ENCODE peak calls at places on chromosomes 2 and 18, in seven cellular contexts. Z is LNCaP clone FGC, T is AG10803, H is heart left ventricle, X is kidney, L is suprapubic skin, C is lower lobe of right lung. V is an unnamed sample.
A peak's percentile ranks its signal among the peaks of the same experiment; 100 is the strongest.

GRCh38 chr18:43013489-43013888 is 102.0 kb downstream of the RIT2 start:
- DNase-seq in Z (no peak), T (no peak), H (no peak), X (no peak), L (no peak), C (no peak), V (no peak)

GRCh38 chr2:18516112-18516511 is 44.3 kb downstream of the RDH14 start:
- DNase-seq in Z (no peak), T (peak; percentile 63), H (no peak), X (no peak), L (no peak), C (no peak), V (peak; percentile 29)

GRCh38 chr2:3728104-3729054 is 25.0 kb downstream of the DCDC2C start:
- DNase-seq in Z (peak; percentile 15), T (peak; percentile 36), H (no peak), X (no peak), L (no peak), C (no peak), V (peak; percentile 26)

GRCh38 chr2:205557873-205558272 is 124.4 kb upstream of the NRP2 start:
- DNase-seq in Z (no peak), T (no peak), H (no peak), X (no peak), L (no peak), C (no peak), V (no peak)

GRCh38 chr2:240968731-240969624 is 29.4 kb upstream of the SNED1 start:
- DNase-seq in Z (no peak), T (no peak), H (no peak), X (peak; percentile 81), L (no peak), C (peak; percentile 45), V (peak; percentile 44)

GRCh38 chr2:187575081-187576067 is 21.1 kb upstream of the TFPI start:
- DNase-seq in Z (no peak), T (peak; percentile 63), H (no peak), X (no peak), L (no peak), C (no peak), V (peak; percentile 6)

GRCh38 chr2:39202639-39203369 is 41.0 kb downstream of the CDKL4 start:
- DNase-seq in Z (no peak), T (no peak), H (no peak), X (no peak), L (no peak), C (no peak), V (no peak)

GRCh38 chr2:84901593-84902120 is 3.8 kb upstream of the TMSB10 start:
- DNase-seq in Z (no peak), T (peak; percentile 98), H (no peak), X (no peak), L (no peak), C (no peak), V (peak; percentile 96)

GRCh38 chr2:7083580-7084509 is 166.6 kb downstream of the RNF144A start:
- DNase-seq in Z (no peak), T (peak; percentile 20), H (no peak), X (no peak), L (no peak), C (no peak), V (peak; percentile 4)

GRCh38 chr2:235305678-235306077 is 188.2 kb upstream of the AGAP1 start:
- DNase-seq in Z (no peak), T (no peak), H (no peak), X (no peak), L (no peak), C (no peak), V (no peak)

GRCh38 chr2:169891593-169892298 is 64.5 kb downstream of the UBR3 start:
- DNase-seq in Z (peak; percentile 44), T (peak; percentile 16), H (no peak), X (no peak), L (no peak), C (no peak), V (peak; percentile 16)

GRCh38 chr2:2101924-2102323 is 229.2 kb downstream of the MYT1L start:
- DNase-seq in Z (no peak), T (no peak), H (no peak), X (no peak), L (no peak), C (no peak), V (no peak)

GRCh38 chr2:187117483-187117882 is 268.5 kb upstream of the ZSWIM2 start:
- DNase-seq in Z (no peak), T (no peak), H (no peak), X (no peak), L (no peak), C (no peak), V (no peak)

GRCh38 chr2:193101591-193101990 is 906.9 kb upstream of the TMEFF2 start:
- DNase-seq in Z (no peak), T (no peak), H (no peak), X (peak; percentile 18), L (no peak), C (peak; percentile 11), V (no peak)

GRCh38 chr18:32754508-32755263 is 18.1 kb downstream of the KLHL14 start:
- DNase-seq in Z (no peak), T (no peak), H (no peak), X (no peak), L (no peak), C (no peak), V (no peak)

GRCh38 chr18:44716697-44717163 is 36.0 kb downstream of the SETBP1 start:
- DNase-seq in Z (no peak), T (no peak), H (no peak), X (no peak), L (no peak), C (no peak), V (no peak)

GRCh38 chr2:69642709-69643601 is 584 bp downstream of the AAK1 start:
- DNase-seq in Z (no peak), T (peak; percentile 82), H (peak; percentile 41), X (peak; percentile 86), L (no peak), C (peak; percentile 67), V (peak; percentile 92)

GRCh38 chr2:96209011-96209728 is 543 bp upstream of the STARD7 start:
- DNase-seq in Z (no peak), T (no peak), H (no peak), X (no peak), L (no peak), C (no peak), V (no peak)

GRCh38 chr2:217451634-217452033 is 551.2 kb downstream of the TNS1 start:
- DNase-seq in Z (no peak), T (peak; percentile 15), H (no peak), X (no peak), L (no peak), C (no peak), V (peak; percentile 37)

GRCh38 chr18:49371786-49372185 is 88.7 kb downstream of the DYM start:
- DNase-seq in Z (no peak), T (peak; percentile 70), H (no peak), X (no peak), L (no peak), C (no peak), V (no peak)

GRCh38 chr2:201680743-201681142 is 17.7 kb downstream of the MPP4 start:
- DNase-seq in Z (no peak), T (no peak), H (no peak), X (no peak), L (no peak), C (no peak), V (no peak)
- TF ChIP-seq CTCF in Z (peak; percentile 27), T (peak; percentile 34), H (no peak), X (no peak), L (no peak), C (peak; percentile 23), V (no peak)

DNA sequence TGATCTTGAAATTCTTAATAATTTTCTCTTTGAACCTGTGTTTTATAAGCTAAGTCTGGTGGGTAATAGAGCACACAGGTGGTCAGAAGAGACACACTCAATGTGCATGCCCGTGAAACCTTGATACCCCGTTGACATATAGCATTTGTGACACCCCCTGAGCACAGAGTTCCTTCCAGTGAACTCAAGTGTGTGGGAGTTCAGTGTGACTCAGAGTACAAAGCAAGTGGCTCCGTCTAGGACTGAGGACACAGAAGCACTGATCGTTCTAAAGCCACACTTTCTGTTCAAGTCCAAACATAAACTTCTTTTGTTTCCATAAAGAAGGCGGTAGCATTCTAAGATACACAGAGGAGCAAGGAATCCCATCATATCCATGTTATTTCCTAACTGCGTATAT is 523.6 kb downstream of the PID1 start:
- DNase-seq in Z (no peak), T (no peak), H (no peak), X (no peak), L (no peak), C (no peak), V (peak; percentile 10)
- H3K4me3 ChIP-seq in Z (no peak overlapping the region), T (no peak overlapping the region), H (no peak overlapping the region), X (no peak overlapping the region), L (no peak overlapping the region), C (peak overlapping the region; percentile 10), V (no peak overlapping the region)

GRCh38 chr2:19649785-19650380 is 251.9 kb downstream of the TTC32 start:
- DNase-seq in Z (no peak), T (peak; percentile 99), H (peak; percentile 33), X (no peak), L (no peak), C (no peak), V (peak; percentile 98)

GRCh38 chr2:19646987-19647386 is 254.8 kb downstream of the TTC32 start:
- DNase-seq in Z (no peak), T (no peak), H (no peak), X (no peak), L (no peak), C (no peak), V (no peak)

GRCh38 chr2:19648583-19648982 is 253.2 kb downstream of the TTC32 start:
- DNase-seq in Z (no peak), T (peak; percentile 83), H (no peak), X (no peak), L (no peak), C (no peak), V (peak; percentile 93)

GRCh38 chr2:19651466-19651865 is 250.3 kb downstream of the TTC32 start:
- DNase-seq in Z (no peak), T (peak; percentile 41), H (no peak), X (no peak), L (no peak), C (no peak), V (peak; percentile 82)

DNA sequence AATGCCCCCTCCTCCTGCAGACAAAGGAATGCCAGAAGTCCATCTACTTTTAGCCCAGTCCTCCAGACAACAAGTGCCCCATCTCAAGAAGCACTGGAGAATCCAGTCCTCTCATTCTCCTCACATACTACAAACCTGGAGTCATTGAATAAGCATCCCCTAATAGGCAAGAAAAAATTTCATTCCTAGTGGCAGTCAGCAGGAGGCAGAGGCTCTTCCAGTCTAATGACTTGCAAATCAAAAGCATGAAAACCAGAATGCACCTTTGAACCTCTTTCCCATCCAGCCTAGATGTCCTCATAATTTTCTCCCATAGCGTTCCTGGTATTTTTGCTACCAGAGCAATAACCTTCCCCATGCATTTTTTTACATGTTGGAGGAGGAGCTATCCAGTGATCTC is 252.7 kb downstream of the TTC32 start:
- DNase-seq in Z (no peak), T (peak; percentile 63), H (no peak), X (no peak), L (no peak), C (no peak), V (peak; percentile 33)
- TF ChIP-seq CTCF in Z (no peak), T (peak; percentile 29), H (no peak), X (no peak), L (no peak), C (no peak), V (no peak)

GRCh38 chr2:22554453-22554852 is 830.5 kb upstream of the KLHL29 start:
- DNase-seq in Z (no peak), T (no peak), H (no peak), X (no peak), L (no peak), C (no peak), V (no peak)
- H3K4me3 ChIP-seq in Z (no peak overlapping the region), T (no peak overlapping the region), H (no peak overlapping the region), X (no peak overlapping the region), L (no peak overlapping the region), C (no peak overlapping the region), V (no peak overlapping the region)